ENCODE peak calls at places on chromosomes 2 and 18, in seven cellular contexts. U is cardiac muscle cell, F is fibroblast of lung, C is GM06990, O is adrenal gland, L is astrocyte of the cerebellum, M is HCT116. A is an unnamed sample.

GRCh38 chr2:149076863-149077412 is 38.4 kb downstream of the LYPD6B start:
- DNase-seq in F (peak), U (peak), O (no peak), L (no peak), M (no peak), C (no peak), A (no peak)

GRCh38 chr2:43086451-43087221 is 139.8 kb downstream of the ZFP36L2 start:
- DNase-seq in U (no peak), C (no peak), O (no peak), M (peak), L (peak), F (peak), A (peak)

GRCh38 chr18:46054956-46055831 is 16.9 kb downstream of the PSTPIP2 start:
- DNase-seq in L (no peak), U (no peak), C (no peak), O (no peak), F (no peak), M (no peak), A (peak)

GRCh38 chr2:153077311-153077710 is 358.9 kb downstream of the ARL6IP6 start:
- DNase-seq in F (no peak), O (no peak), M (no peak), U (no peak), C (no peak), L (no peak), A (no peak)

GRCh38 chr2:221517362-221518121 is 54.6 kb downstream of the EPHA4 start:
- DNase-seq in L (peak), U (no peak), C (peak), M (peak), O (no peak), F (peak), A (peak)

GRCh38 chr18:48072428-48073204 is 142.2 kb upstream of the SMAD2 start:
- DNase-seq in O (peak), C (no peak), F (no peak), U (no peak), L (no peak), M (no peak), A (no peak)

GRCh38 chr18:57915848-57916596 is 112.9 kb upstream of the ATP8B1 start:
- DNase-seq in M (no peak), U (no peak), L (no peak), C (no peak), O (no peak), F (no peak), A (no peak)

GRCh38 chr2:39216495-39217191 is 27.1 kb downstream of the CDKL4 start:
- DNase-seq in F (no peak), U (no peak), L (no peak), O (no peak), C (no peak), M (no peak), A (no peak)

GRCh38 chr2:196289000-196289399 is 117.6 kb upstream of the STK17B start:
- DNase-seq in L (no peak), C (peak), U (no peak), O (no peak), F (no peak), M (no peak), A (no peak)

GRCh38 chr18:28960146-28960545 is 783.2 kb upstream of the CDH2 start:
- DNase-seq in L (peak), O (no peak), U (no peak), M (no peak), C (no peak), F (peak), A (no peak)

GRCh38 chr2:168210898-168211570 is 36.4 kb downstream of the STK39 start:
- DNase-seq in M (peak), C (no peak), L (peak), U (no peak), O (no peak), F (peak), A (no peak)

GRCh38 chr2:20838016-20838415 is 15.1 kb upstream of the LDAH start:
- DNase-seq in L (no peak), F (no peak), C (no peak), U (no peak), M (no peak), O (no peak), A (no peak)

GRCh38 chr2:164560181-164560792 is 61.0 kb downstream of the GRB14 start:
- DNase-seq in M (peak), O (no peak), F (peak), C (no peak), L (peak), U (peak), A (no peak)

GRCh38 chr2:21757805-21758204 is 634.0 kb downstream of the TDRD15 start:
- DNase-seq in F (no peak), U (no peak), L (no peak), M (no peak), C (no peak), O (no peak), A (no peak)

GRCh38 chr2:168096158-168096557 is 151.2 kb downstream of the STK39 start:
- DNase-seq in U (no peak), F (no peak), C (no peak), O (no peak), M (no peak), L (no peak), A (no peak)

DNA sequence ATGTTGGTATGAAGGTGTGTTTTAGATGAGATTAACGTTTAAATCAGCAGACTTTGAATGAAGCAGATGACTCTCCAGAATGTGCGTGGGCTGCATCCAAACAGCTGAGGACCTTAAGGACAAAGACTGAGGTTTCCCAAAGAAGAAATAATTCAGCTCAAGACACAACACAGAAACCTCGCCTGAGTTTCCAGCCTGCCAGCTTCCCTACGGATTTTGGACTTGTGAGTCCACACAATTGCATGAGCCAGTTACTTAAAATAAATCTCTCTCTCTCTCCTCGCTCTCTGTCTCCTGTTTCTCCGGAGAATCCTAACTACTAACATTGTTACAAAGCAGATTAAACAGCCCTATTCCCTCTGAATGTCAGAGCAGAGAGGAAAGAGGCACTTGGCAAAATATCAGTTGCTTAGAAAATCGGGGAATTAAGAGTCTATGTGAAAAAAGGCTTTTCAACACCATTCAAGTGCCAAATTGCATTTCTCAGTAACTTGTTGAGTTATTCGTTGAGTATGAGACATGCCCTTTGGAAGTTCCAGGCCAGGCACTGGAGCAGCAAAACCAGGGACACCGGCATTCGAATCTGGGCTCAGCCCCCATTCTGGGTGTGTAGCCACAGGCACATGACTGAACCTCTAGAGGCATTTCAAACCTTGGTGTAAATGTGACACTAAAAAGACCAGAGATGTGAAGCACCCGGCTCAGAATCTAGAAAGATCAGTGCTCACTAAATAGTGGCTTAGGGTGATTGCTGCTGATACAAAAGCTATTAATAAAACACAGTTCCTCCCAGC is 174.6 kb upstream of the PID1 start:
- DNase-seq in M (no peak), U (peak), O (no peak), F (peak), L (peak), C (no peak), A (peak)
- H3K4me3 ChIP-seq in M (no peak), U (no peak), O (no peak), F (peak), L (no peak), C (no peak), A (peak)

GRCh38 chr2:61536086-61536722 is 2.0 kb downstream of the XPO1 start:
- DNase-seq in O (no peak), L (no peak), C (no peak), M (no peak), U (peak), F (peak), A (peak)

GRCh38 chr2:61536723-61537581 is 1.2 kb downstream of the XPO1 start:
- DNase-seq in M (peak), O (peak), C (peak), U (peak), L (peak), F (peak), A (peak)

GRCh38 chr2:61537590-61538178 is 472 bp downstream of the XPO1 start:
- DNase-seq in L (no peak), C (no peak), F (peak), M (no peak), U (no peak), O (no peak), A (no peak)

GRCh38 chr2:61535449-61535848 is 2.7 kb downstream of the XPO1 start:
- DNase-seq in U (no peak), O (no peak), C (no peak), M (no peak), L (no peak), F (no peak), A (no peak)

GRCh38 chr2:61534926-61535325 is 3.2 kb downstream of the XPO1 start:
- DNase-seq in F (peak), M (no peak), C (no peak), U (no peak), O (no peak), L (no peak), A (no peak)
- H3K4me3 ChIP-seq in F (peak), M (no peak), C (peak), U (peak), O (no peak), L (peak), A (peak)

DNA sequence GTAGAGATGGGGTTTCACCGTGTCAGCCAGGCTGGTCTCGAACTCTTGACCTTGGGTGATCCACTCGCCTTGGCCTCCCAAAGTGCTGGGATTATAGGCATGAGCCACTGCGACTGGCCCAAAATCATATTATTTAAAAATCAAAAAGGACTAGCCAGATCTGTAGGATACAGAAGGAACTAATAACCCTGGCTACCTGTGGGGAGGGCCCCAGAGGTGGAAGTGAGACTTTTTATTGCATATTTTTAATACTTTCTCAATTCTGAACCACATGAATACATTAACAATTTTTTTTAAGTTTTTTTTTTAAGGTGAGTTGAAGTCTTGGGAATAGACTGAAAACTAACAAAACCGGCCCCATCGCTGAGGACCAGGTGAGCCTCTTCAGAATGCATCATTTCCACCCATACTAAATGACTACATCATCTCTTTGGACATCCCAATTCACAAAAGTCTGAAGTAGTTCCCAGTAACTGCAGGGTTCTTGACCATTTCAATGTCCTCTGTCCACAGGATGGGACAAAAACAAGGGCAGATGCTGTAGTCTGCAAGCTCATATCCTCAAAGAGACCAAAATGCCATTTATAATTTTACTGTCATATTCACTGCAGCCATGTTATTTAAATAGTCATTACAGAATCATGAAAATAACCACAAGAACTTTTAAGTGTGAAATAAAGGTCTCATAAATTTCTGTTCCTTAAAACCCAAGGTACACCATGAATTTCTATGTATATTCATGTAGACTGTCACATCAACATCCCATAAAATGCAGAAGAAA is 21.4 kb downstream of the RPL31 start:
- DNase-seq in M (no peak), F (no peak), C (no peak), L (no peak), O (no peak), U (no peak), A (no peak)
- H3K4me3 ChIP-seq in M (no peak), F (no peak), C (no peak), L (no peak), O (no peak), U (no peak), A (no peak)

GRCh38 chr2:179471012-179471411 is 206.4 kb upstream of the SESTD1 start:
- DNase-seq in L (no peak), M (no peak), O (no peak), U (no peak), C (no peak), F (no peak), A (no peak)

GRCh38 chr2:179470102-179470501 is 205.5 kb upstream of the SESTD1 start:
- DNase-seq in F (no peak), U (no peak), O (no peak), M (no peak), C (no peak), L (no peak), A (no peak)

GRCh38 chr2:179461367-179461886 is 196.8 kb upstream of the SESTD1 start:
- DNase-seq in M (no peak), L (no peak), O (no peak), U (no peak), F (peak), C (no peak), A (no peak)

GRCh38 chr2:179467927-179468326 is 203.3 kb upstream of the SESTD1 start:
- DNase-seq in O (no peak), F (no peak), M (no peak), C (no peak), U (no peak), L (no peak), A (no peak)

DNA sequence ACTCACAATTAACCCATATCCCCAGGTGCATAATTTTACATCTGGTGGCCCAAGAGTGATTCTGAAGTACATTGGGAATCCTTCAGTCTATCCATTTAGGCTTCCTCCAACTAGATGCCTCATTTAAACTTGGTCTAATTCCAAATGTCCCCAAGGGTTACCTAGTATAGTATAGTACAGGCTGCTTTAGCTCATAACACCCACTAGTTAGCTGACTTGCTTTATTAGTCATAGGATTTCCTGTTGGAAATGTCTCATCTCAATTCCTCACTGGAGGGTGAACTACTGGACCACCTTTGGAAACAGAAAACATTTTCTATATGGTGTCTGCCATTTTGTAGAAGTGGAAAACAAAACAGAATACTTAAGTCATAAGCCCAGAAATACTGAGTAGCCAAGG is 202.5 kb upstream of the SESTD1 start:
- DNase-seq in M (no peak), L (no peak), O (no peak), F (peak), U (no peak), C (no peak), A (no peak)
- H3K4me3 ChIP-seq in M (no peak), L (no peak), O (no peak), F (no peak), U (no peak), C (no peak), A (no peak)

DNA sequence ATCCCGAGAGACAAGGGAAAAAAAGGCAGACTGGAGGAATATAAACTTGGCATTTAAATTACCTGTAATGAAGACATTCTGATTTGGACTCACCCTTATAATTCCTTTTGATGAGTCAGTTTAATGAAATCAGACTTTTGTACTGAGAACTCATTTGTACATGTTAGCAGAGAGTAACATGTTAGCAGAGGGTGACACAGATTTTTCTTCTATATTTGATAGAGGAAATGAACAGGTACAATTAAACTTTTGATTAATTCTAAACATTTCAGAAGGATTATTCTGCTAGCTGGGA is 74.7 kb upstream of the RIOK3 start:
- DNase-seq in L (no peak), O (no peak), F (peak), M (no peak), C (no peak), U (no peak), A (no peak)
- H3K4me3 ChIP-seq in L (no peak), O (no peak), F (peak), M (no peak), C (no peak), U (no peak), A (no peak)

GRCh38 chr2:169693344-169693743 is 861 bp downstream of the CFAP210 start:
- DNase-seq in L (no peak), F (no peak), C (no peak), M (peak), O (no peak), U (no peak), A (no peak)

GRCh38 chr2:169696381-169696780 is 2.1 kb downstream of the PHOSPHO2 start:
- DNase-seq in C (no peak), F (no peak), O (no peak), M (no peak), U (no peak), L (no peak), A (no peak)

GRCh38 chr2:169694113-169694893 is at the start of the genes CFAP210 and PHOSPHO2:
- DNase-seq in F (peak), C (peak), L (peak), O (peak), U (peak), M (peak), A (peak)

GRCh38 chr2:169690958-169691357 is 3.2 kb downstream of the CFAP210 start:
- DNase-seq in M (no peak), F (no peak), O (no peak), L (no peak), C (no peak), U (no peak), A (no peak)

DNA sequence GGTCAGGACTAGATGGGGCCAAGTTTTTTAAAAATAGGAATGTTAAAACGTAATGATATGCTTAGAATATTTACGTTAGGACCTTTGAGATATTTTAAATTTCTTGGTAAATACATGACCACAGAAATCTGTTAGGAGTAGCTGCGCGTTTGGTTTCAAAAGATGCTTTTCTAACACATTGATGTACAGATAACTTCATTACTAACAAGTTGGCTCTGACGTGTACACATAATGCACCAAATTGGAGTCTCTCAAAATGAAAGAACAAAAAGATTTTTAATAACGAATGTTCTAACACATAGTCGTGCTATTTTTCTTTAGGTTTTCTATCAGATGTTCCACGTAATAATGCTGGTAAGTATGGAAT is 608 bp downstream of the PHOSPHO2 start:
- DNase-seq in F (no peak), M (no peak), O (no peak), L (no peak), C (no peak), U (no peak), A (no peak)
- H3K4me3 ChIP-seq in F (peak), M (peak), O (peak), L (peak), C (peak), U (peak), A (peak)